ENCODE peak calls at places on chromosomes 13 and 19, in seven cellular contexts. One of them, this sample, is unnamed.

GRCh38 chr13:40486518-40487163 is 179.8 kb downstream of the FOXO1 start:
- DNase-seq in stromal cell of bone marrow: no peak
- DNase-seq in NCI-H187: no peak
- DNase-seq in choroid plexus epithelial cell: no peak
- DNase-seq in HEK293T: no peak
- DNase-seq in epithelial cell of esophagus: no peak
- DNase-seq in stimulated activated CD8-positive, alpha-beta memory T cell treated with anti-CD3 and anti-CD28 coated beads, Interleukin-15, amount 100 ng/mL, for 1 hour: no peak
- DNase-seq in this sample: no peak

GRCh38 chr13:104057851-104058250 is 991.6 kb upstream of the SLC10A2 start:
- DNase-seq in choroid plexus epithelial cell: no peak
- DNase-seq in HEK293T: no peak
- DNase-seq in NCI-H187: no peak
- DNase-seq in stimulated activated CD8-positive, alpha-beta memory T cell treated with anti-CD3 and anti-CD28 coated beads, Interleukin-15, amount 100 ng/mL, for 1 hour: no peak
- DNase-seq in stromal cell of bone marrow: no peak
- DNase-seq in epithelial cell of esophagus: no peak
- DNase-seq in this sample: no peak

GRCh38 chr13:109251958-109252357 is 534.4 kb downstream of the IRS2 start:
- DNase-seq in stromal cell of bone marrow: no peak
- DNase-seq in NCI-H187: no peak
- DNase-seq in choroid plexus epithelial cell: no peak
- DNase-seq in stimulated activated CD8-positive, alpha-beta memory T cell treated with anti-CD3 and anti-CD28 coated beads, Interleukin-15, amount 100 ng/mL, for 1 hour: no peak
- DNase-seq in HEK293T: no peak
- DNase-seq in epithelial cell of esophagus: no peak
- DNase-seq in this sample: no peak

GRCh38 chr13:27970382-27971235 is 1.5 kb upstream of the CDX2 start:
- DNase-seq in stromal cell of bone marrow: no peak
- DNase-seq in epithelial cell of esophagus: no peak
- DNase-seq in stimulated activated CD8-positive, alpha-beta memory T cell treated with anti-CD3 and anti-CD28 coated beads, Interleukin-15, amount 100 ng/mL, for 1 hour: no peak
- DNase-seq in HEK293T: no peak
- DNase-seq in choroid plexus epithelial cell: no peak
- DNase-seq in NCI-H187: no peak
- DNase-seq in this sample: no peak

GRCh38 chr13:98923641-98924397 is 54.0 kb downstream of the DOCK9 start:
- DNase-seq in epithelial cell of esophagus: no peak
- DNase-seq in choroid plexus epithelial cell: no peak
- DNase-seq in HEK293T: no peak
- DNase-seq in stromal cell of bone marrow: no peak
- DNase-seq in stimulated activated CD8-positive, alpha-beta memory T cell treated with anti-CD3 and anti-CD28 coated beads, Interleukin-15, amount 100 ng/mL, for 1 hour: no peak
- DNase-seq in NCI-H187: no peak
- DNase-seq in this sample: no peak

GRCh38 chr19:52722062-52723005 is 12.5 kb downstream of the ZNF611 start:
- DNase-seq in stimulated activated CD8-positive, alpha-beta memory T cell treated with anti-CD3 and anti-CD28 coated beads, Interleukin-15, amount 100 ng/mL, for 1 hour: no peak
- DNase-seq in HEK293T: no peak
- DNase-seq in choroid plexus epithelial cell: peak
- DNase-seq in epithelial cell of esophagus: peak
- DNase-seq in stromal cell of bone marrow: peak
- DNase-seq in NCI-H187: no peak
- DNase-seq in this sample: no peak

GRCh38 chr13:113393572-113394503 is 29.9 kb upstream of the GRTP1 start:
- DNase-seq in stromal cell of bone marrow: peak
- DNase-seq in epithelial cell of esophagus: peak
- DNase-seq in NCI-H187: peak
- DNase-seq in stimulated activated CD8-positive, alpha-beta memory T cell treated with anti-CD3 and anti-CD28 coated beads, Interleukin-15, amount 100 ng/mL, for 1 hour: peak
- DNase-seq in choroid plexus epithelial cell: peak
- DNase-seq in HEK293T: peak
- DNase-seq in this sample: no peak

GRCh38 chr19:23098988-23099387 is 17.8 kb upstream of the ZNF730 start:
- DNase-seq in epithelial cell of esophagus: no peak
- DNase-seq in HEK293T: no peak
- DNase-seq in choroid plexus epithelial cell: peak
- DNase-seq in stimulated activated CD8-positive, alpha-beta memory T cell treated with anti-CD3 and anti-CD28 coated beads, Interleukin-15, amount 100 ng/mL, for 1 hour: no peak
- DNase-seq in stromal cell of bone marrow: no peak
- DNase-seq in NCI-H187: no peak
- DNase-seq in this sample: no peak

GRCh38 chr19:44207126-44207803 is 5.1 kb upstream of the ZNF227 start:
- DNase-seq in HEK293T: peak
- DNase-seq in stromal cell of bone marrow: peak
- DNase-seq in stimulated activated CD8-positive, alpha-beta memory T cell treated with anti-CD3 and anti-CD28 coated beads, Interleukin-15, amount 100 ng/mL, for 1 hour: peak
- DNase-seq in epithelial cell of esophagus: peak
- DNase-seq in NCI-H187: peak
- DNase-seq in choroid plexus epithelial cell: peak
- DNase-seq in this sample: peak

GRCh38 chr19:35337081-35337983 is 8.3 kb downstream of the CD22 start:
- DNase-seq in NCI-H187: no peak
- DNase-seq in stimulated activated CD8-positive, alpha-beta memory T cell treated with anti-CD3 and anti-CD28 coated beads, Interleukin-15, amount 100 ng/mL, for 1 hour: no peak
- DNase-seq in HEK293T: no peak
- DNase-seq in choroid plexus epithelial cell: no peak
- DNase-seq in stromal cell of bone marrow: no peak
- DNase-seq in epithelial cell of esophagus: no peak
- DNase-seq in this sample: no peak

GRCh38 chr13:79194727-79195126 is 211.3 kb downstream of the RBM26 start:
- DNase-seq in epithelial cell of esophagus: no peak
- DNase-seq in stromal cell of bone marrow: no peak
- DNase-seq in NCI-H187: no peak
- DNase-seq in choroid plexus epithelial cell: no peak
- DNase-seq in stimulated activated CD8-positive, alpha-beta memory T cell treated with anti-CD3 and anti-CD28 coated beads, Interleukin-15, amount 100 ng/mL, for 1 hour: no peak
- DNase-seq in HEK293T: no peak
- DNase-seq in this sample: no peak

GRCh38 chr13:95300625-95301134 is 571 bp downstream of the ABCC4 start:
- DNase-seq in choroid plexus epithelial cell: peak
- DNase-seq in stimulated activated CD8-positive, alpha-beta memory T cell treated with anti-CD3 and anti-CD28 coated beads, Interleukin-15, amount 100 ng/mL, for 1 hour: peak
- DNase-seq in epithelial cell of esophagus: peak
- DNase-seq in NCI-H187: no peak
- DNase-seq in HEK293T: peak
- DNase-seq in stromal cell of bone marrow: no peak
- DNase-seq in this sample: peak

GRCh38 chr19:3073931-3074595 is 11.8 kb upstream of the TLE5 start:
- DNase-seq in choroid plexus epithelial cell: peak
- DNase-seq in NCI-H187: no peak
- DNase-seq in HEK293T: no peak
- DNase-seq in stromal cell of bone marrow: no peak
- DNase-seq in epithelial cell of esophagus: peak
- DNase-seq in stimulated activated CD8-positive, alpha-beta memory T cell treated with anti-CD3 and anti-CD28 coated beads, Interleukin-15, amount 100 ng/mL, for 1 hour: no peak
- DNase-seq in this sample: no peak

GRCh38 chr13:51959773-51960172 is 51.5 kb downstream of the ATP7B start:
- DNase-seq in NCI-H187: no peak
- DNase-seq in choroid plexus epithelial cell: no peak
- DNase-seq in HEK293T: no peak
- DNase-seq in stimulated activated CD8-positive, alpha-beta memory T cell treated with anti-CD3 and anti-CD28 coated beads, Interleukin-15, amount 100 ng/mL, for 1 hour: no peak
- DNase-seq in epithelial cell of esophagus: no peak
- DNase-seq in stromal cell of bone marrow: no peak
- DNase-seq in this sample: no peak

GRCh38 chr19:42528354-42529247 is at the start of gene CEACAM1:
- DNase-seq in choroid plexus epithelial cell: peak
- DNase-seq in NCI-H187: no peak
- DNase-seq in stromal cell of bone marrow: no peak
- DNase-seq in epithelial cell of esophagus: peak
- DNase-seq in stimulated activated CD8-positive, alpha-beta memory T cell treated with anti-CD3 and anti-CD28 coated beads, Interleukin-15, amount 100 ng/mL, for 1 hour: no peak
- DNase-seq in HEK293T: no peak
- DNase-seq in this sample: no peak

GRCh38 chr13:67474114-67474513 is 244.0 kb upstream of the PCDH9 start:
- DNase-seq in epithelial cell of esophagus: no peak
- DNase-seq in NCI-H187: no peak
- DNase-seq in stromal cell of bone marrow: no peak
- DNase-seq in stimulated activated CD8-positive, alpha-beta memory T cell treated with anti-CD3 and anti-CD28 coated beads, Interleukin-15, amount 100 ng/mL, for 1 hour: no peak
- DNase-seq in choroid plexus epithelial cell: no peak
- DNase-seq in HEK293T: no peak
- DNase-seq in this sample: no peak

GRCh38 chr19:18637644-18638630 is 1.1 kb downstream of the KLHL26 start:
- DNase-seq in NCI-H187: no peak
- DNase-seq in HEK293T: no peak
- DNase-seq in epithelial cell of esophagus: peak
- DNase-seq in stimulated activated CD8-positive, alpha-beta memory T cell treated with anti-CD3 and anti-CD28 coated beads, Interleukin-15, amount 100 ng/mL, for 1 hour: no peak
- DNase-seq in choroid plexus epithelial cell: no peak
- DNase-seq in stromal cell of bone marrow: no peak
- DNase-seq in this sample: no peak

This sample was measured in NCI-H524 treated with DMSO at 0.1 percent for 48 hours.